ENCODE peak calls at places on chromosome 1, in seven cellular contexts. G is stimulated activated CD4-positive, alpha-beta T cell treated with anti-CD3 and anti-CD28 coated beads, Interleukin-4, amount 100 ng/mL, for 4 hours; Z is amniotic stem cell; B is GM10248; W is AG08395; T is activated CD8-positive, alpha-beta memory T cell treated with anti-CD3 and anti-CD28 coated beads for 4 hours; O is neural progenitor cell. N is an unnamed sample.

GRCh38 chr1:114581335-114582287 is at the start of gene BCAS2:
- DNase-seq in G (peak; percentile 81), B (peak; percentile 88), Z (peak; percentile 97), W (peak; percentile 96), O (peak; percentile 93), T (peak; percentile 96), N (peak; percentile 98)

GRCh38 chr1:168485048-168485447 is 58.7 kb downstream of the XCL2 start:
- DNase-seq in B (no peak), W (no peak), O (no peak), G (no peak), T (no peak), Z (no peak), N (peak; percentile 36)

GRCh38 chr1:182394055-182394775 is 2.6 kb upstream of the GLUL start:
- DNase-seq in B (no peak), O (no peak), Z (no peak), W (no peak), T (no peak), G (no peak), N (no peak)

GRCh38 chr1:202586018-202586821 is 124.0 kb downstream of the SYT2 start:
- DNase-seq in W (no peak), Z (no peak), B (no peak), O (no peak), T (no peak), G (no peak), N (peak; percentile 25)

GRCh38 chr1:7339014-7339413 is 432.1 kb upstream of the VAMP3 start:
- DNase-seq in W (no peak), B (no peak), Z (no peak), G (no peak), T (no peak), O (no peak), N (no peak)

GRCh38 chr1:224223819-224224714 is 41.0 kb downstream of the DEGS1 start:
- DNase-seq in O (no peak), Z (no peak), B (no peak), T (no peak), G (no peak), W (peak; percentile 85), N (no peak)

GRCh38 chr1:67118191-67118590 is 16.6 kb downstream of the C1orf141 start:
- DNase-seq in T (no peak), O (no peak), W (no peak), B (no peak), Z (no peak), G (no peak), N (no peak)

GRCh38 chr1:161487483-161487827 is 17.8 kb upstream of the FCGR2A start:
- DNase-seq in Z (no peak), W (peak; percentile 27), T (no peak), O (no peak), G (no peak), B (no peak), N (peak; percentile 34)

GRCh38 chr1:230883964-230884363 is 15.6 kb upstream of the C1orf198 start:
- DNase-seq in T (no peak), W (no peak), G (no peak), O (no peak), Z (no peak), B (no peak), N (no peak)

GRCh38 chr1:12123172-12123571 is 43.6 kb upstream of the TNFRSF1B start:
- DNase-seq in B (no peak), W (no peak), O (no peak), T (no peak), Z (no peak), G (no peak), N (no peak)

GRCh38 chr1:219296916-219297315 is 123.2 kb downstream of the LYPLAL1 start:
- DNase-seq in T (no peak), G (no peak), Z (no peak), O (no peak), W (no peak), B (no peak), N (no peak)

GRCh38 chr1:105483436-105483835 is 1573.0 kb upstream of the PRMT6 start:
- DNase-seq in G (no peak), O (no peak), Z (no peak), B (no peak), W (no peak), T (no peak), N (no peak)

GRCh38 chr1:117572546-117572945 is 33.3 kb upstream of the TENT5C start:
- DNase-seq in G (peak; percentile 5), O (no peak), W (no peak), B (no peak), Z (no peak), T (no peak), N (peak; percentile 69)